ENCODE peak calls at places on chromosome 13, in seven cellular contexts. N is ovary, Z is transverse colon, F is suprapubic skin, H is A549, P is HepG2, I is sigmoid colon. U is an unnamed sample.
A peak's percentile ranks its signal among the peaks of the same experiment; 100 is the strongest.

GRCh38 chr13:24622481-24622880 is 57.7 kb upstream of the ATP12A start:
- DNase-seq in N (no peak), Z (no peak), F (no peak), H (no peak), P (no peak), I (no peak), U (no peak)

GRCh38 chr13:57925250-57925649 is 293.7 kb downstream of the PCDH17 start:
- DNase-seq in N (no peak), Z (no peak), F (no peak), H (no peak), P (no peak), I (no peak), U (no peak)

GRCh38 chr13:109148243-109148642 is 518.8 kb downstream of the MYO16 start:
- DNase-seq in N (no peak), Z (no peak), F (no peak), H (no peak), P (no peak), I (no peak), U (no peak)

GRCh38 chr13:99559560-99559959 is 58.3 kb downstream of the TM9SF2 start:
- DNase-seq in N (no peak), Z (no peak), F (no peak), H (no peak), P (peak; percentile 85), I (no peak), U (no peak)

GRCh38 chr13:66660013-66660804 is 569.9 kb downstream of the PCDH9 start:
- DNase-seq in N (no peak), Z (no peak), F (no peak), H (no peak), P (no peak), I (no peak), U (no peak)

GRCh38 chr13:94268661-94269060 is 210.8 kb downstream of the DCT start:
- DNase-seq in N (no peak), Z (no peak), F (no peak), H (no peak), P (no peak), I (no peak), U (no peak)

GRCh38 chr13:99315186-99315585 is 8.0 kb upstream of the GPR183 start:
- DNase-seq in N (no peak), Z (no peak), F (no peak), H (no peak), P (no peak), I (no peak), U (no peak)

GRCh38 chr13:111139452-111139851 is 24.3 kb downstream of the ARHGEF7 start:
- DNase-seq in N (no peak), Z (no peak), F (no peak), H (no peak), P (no peak), I (no peak), U (no peak)

GRCh38 chr13:64371045-64371444 is 2859.1 kb downstream of the PCDH9 start:
- DNase-seq in N (no peak), Z (no peak), F (no peak), H (no peak), P (no peak), I (no peak), U (no peak)

GRCh38 chr13:59088716-59089115 is 1075.0 kb downstream of the DIAPH3 start:
- DNase-seq in N (no peak), Z (no peak), F (no peak), H (no peak), P (no peak), I (no peak), U (no peak)

GRCh38 chr13:111602874-111603273 is 282.4 kb downstream of the TEX29 start:
- DNase-seq in N (no peak), Z (no peak), F (no peak), H (no peak), P (no peak), I (no peak), U (no peak)

GRCh38 chr13:66265446-66265845 is 964.7 kb downstream of the PCDH9 start:
- DNase-seq in N (no peak), Z (no peak), F (no peak), H (no peak), P (no peak), I (no peak), U (no peak)

GRCh38 chr13:111866731-111867245 is 200.2 kb upstream of the SOX1 start:
- DNase-seq in N (no peak), Z (no peak), F (no peak), H (no peak), P (no peak), I (no peak), U (no peak)

GRCh38 chr13:83048419-83048818 is 833.9 kb downstream of the SLITRK1 start:
- DNase-seq in N (no peak), Z (no peak), F (no peak), H (no peak), P (no peak), I (no peak), U (no peak)

GRCh38 chr13:114043421-114044053 is 69.7 kb upstream of the C13orf46 start:
- DNase-seq in N (no peak), Z (peak; percentile 67), F (peak; percentile 88), H (peak; percentile 62), P (peak; percentile 52), I (peak; percentile 88), U (peak; percentile 45)

GRCh38 chr13:48891586-48891985 is 84.1 kb upstream of the FNDC3A start:
- DNase-seq in N (no peak), Z (no peak), F (no peak), H (no peak), P (peak; percentile 20), I (no peak), U (no peak)

GRCh38 chr13:109790951-109791605 is 4.7 kb upstream of the IRS2 start:
- DNase-seq in N (no peak), Z (peak; percentile 36), F (no peak), H (no peak), P (peak; percentile 22), I (no peak), U (no peak)

GRCh38 chr13:106471957-106472543 is 63.4 kb downstream of the EFNB2 start:
- DNase-seq in N (peak; percentile 14), Z (peak; percentile 73), F (no peak), H (peak; percentile 71), P (peak; percentile 1), I (peak; percentile 78), U (peak; percentile 68)

GRCh38 chr13:83692800-83693199 is 189.5 kb downstream of the SLITRK1 start:
- DNase-seq in N (no peak), Z (no peak), F (no peak), H (no peak), P (no peak), I (no peak), U (no peak)

GRCh38 chr13:94139393-94139995 is 340.0 kb downstream of the DCT start:
- DNase-seq in N (no peak), Z (no peak), F (no peak), H (no peak), P (no peak), I (no peak), U (no peak)

GRCh38 chr13:77894743-77895142 is 23.9 kb downstream of the EDNRB start:
- DNase-seq in N (no peak), Z (no peak), F (no peak), H (no peak), P (no peak), I (no peak), U (no peak)

GRCh38 chr13:101858869-101859268 is 406.4 kb downstream of the ITGBL1 start:
- DNase-seq in N (no peak), Z (no peak), F (no peak), H (no peak), P (no peak), I (no peak), U (no peak)
- TF ChIP-seq EP300 in N (no peak), Z (no peak), F (no peak), H (no peak), P (no peak), I (no peak), U (no peak)

DNA sequence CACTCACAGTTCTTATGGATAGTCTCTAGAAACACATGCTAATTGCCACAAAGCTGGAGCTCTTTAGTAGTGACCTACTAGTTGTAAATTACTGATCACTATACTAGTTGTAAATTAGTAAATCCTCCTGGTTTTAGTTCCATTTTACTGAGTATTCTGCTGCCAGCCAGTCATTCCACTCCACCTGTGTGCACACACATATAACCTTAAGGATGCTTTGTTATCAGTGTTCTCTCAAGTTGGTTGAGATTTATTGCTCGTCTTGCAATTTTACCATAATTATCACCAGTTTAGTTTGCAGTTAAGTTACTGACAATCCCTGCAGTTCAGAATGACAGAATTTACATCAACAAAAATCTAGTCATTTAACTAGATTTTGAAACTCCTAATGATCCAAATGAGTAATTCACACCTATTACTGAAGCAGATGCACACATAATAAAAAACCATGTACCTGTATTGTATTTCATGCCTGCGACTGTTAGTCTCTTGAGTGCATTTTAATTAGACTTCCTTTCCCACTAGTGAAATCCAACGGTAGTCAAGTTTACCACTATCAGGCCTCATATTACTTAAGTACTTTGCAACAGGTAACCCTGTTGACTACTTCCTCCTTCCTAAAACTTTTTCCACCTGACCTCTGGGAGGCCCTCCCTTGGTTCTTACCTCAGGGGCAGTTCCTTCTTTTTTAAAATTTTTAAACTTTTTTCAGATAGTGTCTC is 7.6 kb downstream of the TPT1 start:
- DNase-seq in N (no peak), Z (no peak), F (no peak), H (no peak), P (no peak), I (no peak), U (no peak)
- TF ChIP-seq EP300 in N (no peak), Z (no peak), F (no peak), H (no peak), P (no peak), I (no peak), U (no peak)

DNA sequence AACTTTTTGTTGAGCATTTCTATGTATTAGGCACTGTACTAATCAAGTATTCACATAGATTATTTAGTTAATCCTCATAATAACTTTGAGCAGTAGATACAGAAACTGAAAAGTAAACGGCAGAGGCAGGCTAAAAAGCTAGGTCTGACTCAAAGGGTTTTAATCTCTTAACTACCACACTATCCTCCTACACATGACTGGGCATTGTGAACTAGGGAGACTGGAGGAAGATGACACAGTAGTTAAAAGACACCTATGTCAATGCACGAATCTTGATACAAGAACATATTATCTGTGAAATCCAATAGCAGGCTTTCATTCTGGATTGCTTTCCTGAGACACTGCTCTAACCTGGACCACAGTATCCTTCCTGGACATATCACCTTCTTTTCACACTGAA is 36.3 kb downstream of the MICU2 start:
- DNase-seq in N (no peak), Z (no peak), F (no peak), H (no peak), P (no peak), I (no peak), U (no peak)
- TF ChIP-seq EP300 in N (no peak), Z (no peak), F (no peak), H (no peak), P (no peak), I (no peak), U (no peak)

GRCh38 chr13:44221657-44222056 is 152.0 kb upstream of the SERP2 start:
- DNase-seq in N (no peak), Z (no peak), F (no peak), H (no peak), P (no peak), I (peak; percentile 70), U (no peak)

GRCh38 chr13:44220948-44221347 is 152.7 kb upstream of the SERP2 start:
- DNase-seq in N (no peak), Z (no peak), F (no peak), H (no peak), P (no peak), I (no peak), U (no peak)

GRCh38 chr13:44219808-44220544 is 153.6 kb upstream of the SERP2 start:
- DNase-seq in N (no peak), Z (no peak), F (no peak), H (peak; percentile 19), P (no peak), I (no peak), U (no peak)

GRCh38 chr13:44223785-44224432 is 149.7 kb upstream of the SERP2 start:
- DNase-seq in N (peak; percentile 30), Z (no peak), F (no peak), H (no peak), P (no peak), I (no peak), U (no peak)

GRCh38 chr13:44218501-44219240 is 155.0 kb upstream of the SERP2 start:
- DNase-seq in N (no peak), Z (peak; percentile 60), F (peak; percentile 73), H (no peak), P (no peak), I (peak; percentile 85), U (peak; percentile 89)
- TF ChIP-seq EP300 in N (no peak), Z (no peak), F (no peak), H (no peak), P (no peak), I (no peak), U (no peak)

U was measured in stomach.